ENCODE peak calls at places on chromosomes 1 and 21, in five cellular contexts. K, C, T, O and R are unnamed samples.

GRCh38 chr1:68918563-68918962 is 421.7 kb upstream of the DEPDC1 start:
- DNase-seq in K (no peak), C (no peak), T (no peak), O (no peak), R (no peak)

GRCh38 chr21:34313116-34313515 is 50.7 kb upstream of the KCNE2 start:
- DNase-seq in K (no peak), C (no peak), T (no peak), O (no peak), R (no peak)

GRCh38 chr1:54378157-54378883 is 27.9 kb downstream of the SSBP3 start:
- DNase-seq in K (no peak), C (no peak), T (no peak), O (peak), R (no peak)

GRCh38 chr1:229191066-229191674 is 79.7 kb upstream of the RAB4A start:
- DNase-seq in K (no peak), C (no peak), T (no peak), O (no peak), R (no peak)

GRCh38 chr1:61327436-61327835 is 245.1 kb downstream of the NFIA start:
- DNase-seq in K (no peak), C (no peak), T (no peak), O (no peak), R (no peak)

GRCh38 chr1:1833456-1833855 is 55.2 kb upstream of the NADK start:
- DNase-seq in K (no peak), C (no peak), T (no peak), O (no peak), R (no peak)

GRCh38 chr21:25506887-25507286 is 100.4 kb downstream of the MRPL39 start:
- DNase-seq in K (no peak), C (peak), T (peak), O (no peak), R (no peak)

GRCh38 chr21:34072145-34073031 is 990 bp upstream of the MRPS6 start:
- DNase-seq in K (no peak), C (no peak), T (no peak), O (no peak), R (no peak)

GRCh38 chr1:65148548-65149390 is 766 bp downstream of the AK4 start:
- DNase-seq in K (peak), C (no peak), T (no peak), O (peak), R (no peak)

GRCh38 chr1:182662121-182662890 is 22.1 kb downstream of the RGS8 start:
- DNase-seq in K (no peak), C (no peak), T (no peak), O (no peak), R (no peak)

GRCh38 chr1:195096051-195096521 is 1512.2 kb downstream of the KCNT2 start:
- DNase-seq in K (no peak), C (no peak), T (no peak), O (no peak), R (no peak)

GRCh38 chr1:209205039-209205438 is 378.5 kb upstream of the CAMK1G start:
- DNase-seq in K (no peak), C (no peak), T (no peak), O (no peak), R (no peak)

GRCh38 chr1:197320991-197321531 is 53.0 kb downstream of the CRB1 start:
- DNase-seq in K (no peak), C (no peak), T (no peak), O (no peak), R (no peak)

GRCh38 chr1:207033302-207033701 is 746 bp upstream of the C1orf116 start:
- DNase-seq in K (no peak), C (no peak), T (no peak), O (no peak), R (no peak)

GRCh38 chr21:23951251-23951650 is 1656.0 kb downstream of the MRPL39 start:
- DNase-seq in K (no peak), C (no peak), T (no peak), O (no peak), R (no peak)

GRCh38 chr1:219913005-219913404 is 15.4 kb downstream of the SLC30A10 start:
- DNase-seq in K (no peak), C (no peak), T (peak), O (no peak), R (no peak)

GRCh38 chr1:73593379-73593778 is 604.6 kb downstream of the LRRIQ3 start:
- DNase-seq in K (no peak), C (peak), T (no peak), O (no peak), R (no peak)

GRCh38 chr1:47478090-47478489 is 40.2 kb downstream of the FOXD2 start:
- DNase-seq in K (no peak), C (no peak), T (no peak), O (no peak), R (no peak)

GRCh38 chr1:207822124-207822601 is 70.3 kb downstream of the CD46 start:
- DNase-seq in K (no peak), C (no peak), T (no peak), O (no peak), R (no peak)

GRCh38 chr1:183757061-183757460 is 47.9 kb upstream of the RGL1 start:
- DNase-seq in K (no peak), C (peak), T (no peak), O (no peak), R (peak)

GRCh38 chr1:196577386-196577785 is 30.9 kb downstream of the KCNT2 start:
- DNase-seq in K (no peak), C (no peak), T (no peak), O (no peak), R (no peak)

GRCh38 chr1:112769611-112770010 is 54.5 kb upstream of the PPM1J start:
- DNase-seq in K (no peak), C (no peak), T (no peak), O (no peak), R (no peak)

GRCh38 chr1:57678138-57678537 is 254.3 kb upstream of the DAB1 start:
- DNase-seq in K (peak), C (no peak), T (peak), O (no peak), R (no peak)